ENCODE peak calls at places on chromosomes 5 and 9, in five cellular contexts. U is spleen, M is substantia nigra, Z is amniotic stem cell, H is H4. S is an unnamed sample.

GRCh38 chr9:70595211-70595610 is 180.8 kb upstream of the KLF9 start:
- DNase-seq in U (no peak), M (no peak), Z (no peak), H (no peak), S (no peak)

GRCh38 chr5:126355940-126356339 is 67.3 kb upstream of the GRAMD2B start:
- DNase-seq in U (no peak), M (no peak), Z (no peak), H (no peak), S (no peak)

GRCh38 chr5:60163762-60164161 is 270.2 kb upstream of the PDE4D start:
- DNase-seq in U (no peak), M (no peak), Z (no peak), H (no peak), S (no peak)

GRCh38 chr5:116681334-116682013 is 106.9 kb upstream of the SEMA6A start:
- DNase-seq in U (no peak), M (no peak), Z (no peak), H (no peak), S (no peak)

GRCh38 chr5:127997131-127997775 is 86.3 kb upstream of the SLC12A2 start:
- DNase-seq in U (no peak), M (no peak), Z (no peak), H (no peak), S (no peak)

GRCh38 chr5:34682926-34683623 is 26.9 kb downstream of the RAI14 start:
- DNase-seq in U (no peak), M (no peak), Z (no peak), H (peak; percentile 59), S (no peak)

GRCh38 chr5:181151146-181151545 is 3.8 kb downstream of the OR2V2 start:
- DNase-seq in U (no peak), M (no peak), Z (no peak), H (no peak), S (no peak)

GRCh38 chr5:38249286-38249685 is 9.1 kb upstream of the EGFLAM start:
- DNase-seq in U (no peak), M (no peak), Z (no peak), H (peak; percentile 24), S (no peak)

GRCh38 chr5:127934791-127935256 is 148.7 kb upstream of the SLC12A2 start:
- DNase-seq in U (no peak), M (no peak), Z (no peak), H (peak; percentile 86), S (no peak)

GRCh38 chr5:36904677-36905076 is 28.1 kb downstream of the NIPBL start:
- DNase-seq in U (no peak), M (no peak), Z (no peak), H (no peak), S (no peak)

GRCh38 chr5:145531038-145531734 is 304.0 kb downstream of the PRELID2 start:
- DNase-seq in U (no peak), M (no peak), Z (peak; percentile 42), H (peak; percentile 63), S (no peak)

GRCh38 chr9:21294325-21294724 is 10.8 kb downstream of the IFNA5 start:
- DNase-seq in U (no peak), M (no peak), Z (no peak), H (no peak), S (no peak)

GRCh38 chr9:33112099-33112498 is 35.6 kb upstream of the SMU1 start:
- DNase-seq in U (no peak), M (no peak), Z (no peak), H (no peak), S (no peak)

GRCh38 chr5:65992630-65993029 is 66.3 kb downstream of the ERBIN start:
- DNase-seq in U (no peak), M (no peak), Z (no peak), H (no peak), S (no peak)

GRCh38 chr5:41068169-41068568 is 3.0 kb downstream of the MROH2B start:
- DNase-seq in U (no peak), M (no peak), Z (no peak), H (no peak), S (no peak)